ENCODE peak calls at places on chromosomes 5 and 9, in eight cellular contexts. O is stimulated activated CD4-positive, alpha-beta T cell treated with anti-CD3 and anti-CD28 coated beads, Interleukin-1b, Interleukin-23, amount 100 ng/mL, for 24 hours; P is activated naive CD8-positive, alpha-beta T cell treated with anti-CD3 and anti-CD28 coated beads, Interleukin-2, amount 10 ng/mL, durations not matched to agents 7 days and 5 days; E is left ventricle myocardium inferior; I is stomach; L is T-helper 1 cell; S is small intestine; K is NCI-H146. Y is an unnamed sample.
A peak's percentile ranks its signal among the peaks of the same experiment; 100 is the strongest.

GRCh38 chr5:5017827-5018559 is 122.1 kb upstream of the ADAMTS16 start:
- DNase-seq in K (no peak), O (no peak), S (no peak), L (no peak), I (no peak), E (no peak), P (no peak), Y (no peak)

GRCh38 chr5:120546922-120547321 is 82.8 kb downstream of the PRR16 start:
- DNase-seq in S (no peak), E (no peak), L (no peak), P (no peak), I (no peak), O (no peak), K (no peak), Y (no peak)

GRCh38 chr5:125551797-125552196 is 805.4 kb upstream of the ZNF608 start:
- DNase-seq in P (no peak), S (no peak), K (no peak), I (no peak), O (no peak), E (no peak), L (no peak), Y (no peak)

GRCh38 chr5:178996156-178996555 is 1.0 kb upstream of the GRM6 start:
- DNase-seq in L (no peak), I (no peak), E (no peak), S (no peak), K (no peak), O (no peak), P (no peak), Y (no peak)

GRCh38 chr5:151320481-151320880 is 16.9 kb upstream of the SLC36A3 start:
- DNase-seq in K (no peak), P (no peak), E (no peak), L (no peak), I (no peak), S (no peak), O (no peak), Y (no peak)

GRCh38 chr5:148623741-148624140 is 30.6 kb downstream of the HTR4 start:
- DNase-seq in E (no peak), L (no peak), I (no peak), P (no peak), O (no peak), K (no peak), S (peak; percentile 80), Y (no peak)

GRCh38 chr9:7791364-7791763 is 8.2 kb downstream of the DMAC1 start:
- DNase-seq in S (no peak), I (no peak), O (no peak), K (peak; percentile 94), P (no peak), E (no peak), L (no peak), Y (no peak)

GRCh38 chr9:136488247-136489214 is 5.7 kb upstream of the SEC16A start:
- DNase-seq in K (peak; percentile 45), S (peak; percentile 69), L (peak; percentile 68), I (peak; percentile 87), P (peak; percentile 84), E (peak; percentile 67), O (peak; percentile 45), Y (peak; percentile 67)

GRCh38 chr9:27572566-27572917 is 739 bp downstream of the C9orf72 start:
- DNase-seq in S (peak; percentile 63), E (no peak), P (no peak), K (peak; percentile 66), L (no peak), O (peak; percentile 28), I (peak; percentile 57), Y (peak; percentile 46)